ENCODE peak calls at places on chromosome 21, in seven cellular contexts. One of them, this sample, is unnamed.

GRCh38 chr21:27674037-27674436 is 707.1 kb upstream of the ADAMTS5 start:
- DNase-seq in fibroblast of lung: peak; percentile 77
- DNase-seq in pancreas: no peak
- DNase-seq in colonic mucosa: no peak
- DNase-seq in neural progenitor cell: no peak
- DNase-seq in OCI-LY7: no peak
- DNase-seq in ovary: no peak
- DNase-seq in this sample: no peak

GRCh38 chr21:18147678-18148077 is 97.0 kb upstream of the CHODL start:
- DNase-seq in pancreas: no peak
- DNase-seq in fibroblast of lung: no peak
- DNase-seq in OCI-LY7: no peak
- DNase-seq in neural progenitor cell: no peak
- DNase-seq in ovary: no peak
- DNase-seq in colonic mucosa: no peak
- DNase-seq in this sample: no peak

GRCh38 chr21:24899138-24899537 is 708.1 kb downstream of the MRPL39 start:
- DNase-seq in colonic mucosa: no peak
- DNase-seq in ovary: no peak
- DNase-seq in pancreas: no peak
- DNase-seq in OCI-LY7: no peak
- DNase-seq in neural progenitor cell: no peak
- DNase-seq in fibroblast of lung: no peak
- DNase-seq in this sample: no peak

GRCh38 chr21:39136711-39137110 is 46.5 kb downstream of the PSMG1 start:
- DNase-seq in fibroblast of lung: no peak
- DNase-seq in colonic mucosa: no peak
- DNase-seq in pancreas: no peak
- DNase-seq in neural progenitor cell: no peak
- DNase-seq in ovary: no peak
- DNase-seq in OCI-LY7: no peak
- DNase-seq in this sample: no peak

GRCh38 chr21:25895565-25896205 is 160.9 kb downstream of the GABPA start:
- DNase-seq in ovary: no peak
- DNase-seq in fibroblast of lung: peak; percentile 66
- DNase-seq in pancreas: no peak
- DNase-seq in colonic mucosa: no peak
- DNase-seq in OCI-LY7: peak; percentile 30
- DNase-seq in neural progenitor cell: peak; percentile 41
- DNase-seq in this sample: no peak

GRCh38 chr21:40587786-40588353 is 259.1 kb downstream of the DSCAM start:
- DNase-seq in ovary: no peak
- DNase-seq in fibroblast of lung: no peak
- DNase-seq in colonic mucosa: no peak
- DNase-seq in neural progenitor cell: peak; percentile 38
- DNase-seq in pancreas: no peak
- DNase-seq in OCI-LY7: no peak
- DNase-seq in this sample: no peak

GRCh38 chr21:35116777-35117176 is 67.7 kb upstream of the RUNX1 start:
- DNase-seq in fibroblast of lung: no peak
- DNase-seq in colonic mucosa: no peak
- DNase-seq in OCI-LY7: no peak
- DNase-seq in neural progenitor cell: no peak
- DNase-seq in ovary: no peak
- DNase-seq in pancreas: no peak
- DNase-seq in this sample: no peak

GRCh38 chr21:44612029-44612486 is at the start of gene KRTAP10-8:
- DNase-seq in pancreas: no peak
- DNase-seq in OCI-LY7: no peak
- DNase-seq in colonic mucosa: no peak
- DNase-seq in neural progenitor cell: no peak
- DNase-seq in fibroblast of lung: no peak
- DNase-seq in ovary: no peak
- DNase-seq in this sample: no peak

GRCh38 chr21:14773777-14774345 is 227.7 kb upstream of the SAMSN1 start:
- DNase-seq in ovary: no peak
- DNase-seq in fibroblast of lung: no peak
- DNase-seq in colonic mucosa: peak; percentile 80
- DNase-seq in OCI-LY7: peak; percentile 63
- DNase-seq in pancreas: peak; percentile 66
- DNase-seq in neural progenitor cell: peak; percentile 76
- DNase-seq in this sample: peak; percentile 50

GRCh38 chr21:35113064-35113463 is 64.0 kb upstream of the RUNX1 start:
- DNase-seq in OCI-LY7: no peak
- DNase-seq in colonic mucosa: no peak
- DNase-seq in neural progenitor cell: no peak
- DNase-seq in pancreas: no peak
- DNase-seq in ovary: no peak
- DNase-seq in fibroblast of lung: no peak
- DNase-seq in this sample: no peak

GRCh38 chr21:35342440-35342839 is 293.3 kb upstream of the RUNX1 start:
- DNase-seq in neural progenitor cell: no peak
- DNase-seq in ovary: no peak
- DNase-seq in fibroblast of lung: no peak
- DNase-seq in pancreas: no peak
- DNase-seq in OCI-LY7: peak; percentile 29
- DNase-seq in colonic mucosa: no peak
- DNase-seq in this sample: no peak

GRCh38 chr21:36377391-36377842 is 7.8 kb upstream of the CHAF1B start:
- DNase-seq in fibroblast of lung: no peak
- DNase-seq in colonic mucosa: no peak
- DNase-seq in ovary: no peak
- DNase-seq in neural progenitor cell: no peak
- DNase-seq in pancreas: no peak
- DNase-seq in OCI-LY7: no peak
- DNase-seq in this sample: no peak

GRCh38 chr21:26469789-26470188 is 103.3 kb downstream of the CYYR1 start:
- DNase-seq in pancreas: no peak
- DNase-seq in OCI-LY7: no peak
- DNase-seq in neural progenitor cell: no peak
- DNase-seq in colonic mucosa: no peak
- DNase-seq in fibroblast of lung: peak; percentile 93
- DNase-seq in ovary: no peak
- DNase-seq in this sample: no peak

GRCh38 chr21:16509466-16509865 is 779.7 kb downstream of the USP25 start:
- DNase-seq in neural progenitor cell: no peak
- DNase-seq in OCI-LY7: no peak
- DNase-seq in ovary: no peak
- DNase-seq in colonic mucosa: no peak
- DNase-seq in fibroblast of lung: peak; percentile 36
- DNase-seq in pancreas: no peak
- DNase-seq in this sample: no peak

GRCh38 chr21:38789275-38789674 is 16.5 kb upstream of the ETS2 start:
- DNase-seq in colonic mucosa: no peak
- DNase-seq in ovary: no peak
- DNase-seq in OCI-LY7: no peak
- DNase-seq in pancreas: no peak
- DNase-seq in fibroblast of lung: no peak
- DNase-seq in neural progenitor cell: no peak
- DNase-seq in this sample: no peak

GRCh38 chr21:17542371-17542992 is 29.6 kb downstream of the CXADR start:
- DNase-seq in ovary: no peak
- DNase-seq in colonic mucosa: no peak
- DNase-seq in OCI-LY7: no peak
- DNase-seq in neural progenitor cell: no peak
- DNase-seq in pancreas: no peak
- DNase-seq in fibroblast of lung: peak; percentile 62
- DNase-seq in this sample: no peak

GRCh38 chr21:35026617-35027557 is 22.2 kb downstream of the RUNX1 start:
- DNase-seq in pancreas: no peak
- DNase-seq in neural progenitor cell: peak; percentile 66
- DNase-seq in fibroblast of lung: peak; percentile 64
- DNase-seq in OCI-LY7: peak; percentile 93
- DNase-seq in ovary: no peak
- DNase-seq in colonic mucosa: peak; percentile 63
- DNase-seq in this sample: peak; percentile 66

GRCh38 chr21:25313891-25314646 is 293.2 kb downstream of the MRPL39 start:
- DNase-seq in colonic mucosa: no peak
- DNase-seq in OCI-LY7: no peak
- DNase-seq in ovary: no peak
- DNase-seq in pancreas: no peak
- DNase-seq in neural progenitor cell: no peak
- DNase-seq in fibroblast of lung: peak; percentile 70
- DNase-seq in this sample: no peak

GRCh38 chr21:27681841-27682240 is 715.0 kb upstream of the ADAMTS5 start:
- DNase-seq in pancreas: no peak
- DNase-seq in neural progenitor cell: no peak
- DNase-seq in ovary: no peak
- DNase-seq in fibroblast of lung: peak; percentile 58
- DNase-seq in colonic mucosa: no peak
- DNase-seq in OCI-LY7: no peak
- DNase-seq in this sample: no peak

GRCh38 chr21:44756416-44757185 is 45.0 kb downstream of the UBE2G2 start:
- DNase-seq in OCI-LY7: no peak
- DNase-seq in pancreas: no peak
- DNase-seq in neural progenitor cell: no peak
- DNase-seq in colonic mucosa: no peak
- DNase-seq in ovary: no peak
- DNase-seq in fibroblast of lung: no peak
- DNase-seq in this sample: no peak

GRCh38 chr21:25583370-25584133 is 23.7 kb downstream of the MRPL39 start:
- DNase-seq in colonic mucosa: no peak
- DNase-seq in OCI-LY7: no peak
- DNase-seq in pancreas: no peak
- DNase-seq in ovary: no peak
- DNase-seq in fibroblast of lung: no peak
- DNase-seq in neural progenitor cell: no peak
- DNase-seq in this sample: no peak

GRCh38 chr21:44929242-44929798 is 8.6 kb upstream of the ITGB2 start:
- DNase-seq in OCI-LY7: no peak
- DNase-seq in colonic mucosa: no peak
- DNase-seq in neural progenitor cell: no peak
- DNase-seq in fibroblast of lung: no peak
- DNase-seq in pancreas: no peak
- DNase-seq in ovary: no peak
- DNase-seq in this sample: no peak

GRCh38 chr21:26124421-26124833 is 46.1 kb downstream of the APP start:
- DNase-seq in pancreas: no peak
- DNase-seq in colonic mucosa: no peak
- DNase-seq in OCI-LY7: no peak
- DNase-seq in ovary: no peak
- DNase-seq in neural progenitor cell: no peak
- DNase-seq in fibroblast of lung: peak; percentile 61
- DNase-seq in this sample: no peak

GRCh38 chr21:44454747-44455523 is at the start of gene LRRC3:
- DNase-seq in fibroblast of lung: peak; percentile 75
- DNase-seq in neural progenitor cell: peak; percentile 99
- DNase-seq in pancreas: peak; percentile 88
- DNase-seq in ovary: peak; percentile 92
- DNase-seq in colonic mucosa: peak; percentile 89
- DNase-seq in OCI-LY7: peak; percentile 12
- DNase-seq in this sample: peak; percentile 100

GRCh38 chr21:25329227-25329626 is 278.1 kb downstream of the MRPL39 start:
- DNase-seq in OCI-LY7: no peak
- DNase-seq in ovary: no peak
- DNase-seq in colonic mucosa: no peak
- DNase-seq in neural progenitor cell: no peak
- DNase-seq in fibroblast of lung: peak; percentile 78
- DNase-seq in pancreas: no peak
- DNase-seq in this sample: no peak

GRCh38 chr21:37514038-37514665 is 147.6 kb downstream of the DYRK1A start:
- DNase-seq in neural progenitor cell: no peak
- DNase-seq in colonic mucosa: no peak
- DNase-seq in pancreas: no peak
- DNase-seq in fibroblast of lung: no peak
- DNase-seq in OCI-LY7: no peak
- DNase-seq in ovary: no peak
- DNase-seq in this sample: no peak
- H3K36me3 ChIP-seq in neural progenitor cell: peaks cover 7% of the 10 kb centered on the region
- H3K36me3 ChIP-seq in colonic mucosa: peaks cover 9% of the 10 kb centered on the region
- H3K36me3 ChIP-seq in pancreas: peaks cover 9% of the 10 kb centered on the region
- H3K36me3 ChIP-seq in fibroblast of lung: peaks cover 9% of the 10 kb centered on the region
- H3K36me3 ChIP-seq in OCI-LY7: peaks cover 80% of the 10 kb centered on the region
- H3K36me3 ChIP-seq in ovary: no peaks in the 10 kb centered on the region
- H3K36me3 ChIP-seq in this sample: peaks cover 10% of the 10 kb centered on the region

DNA sequence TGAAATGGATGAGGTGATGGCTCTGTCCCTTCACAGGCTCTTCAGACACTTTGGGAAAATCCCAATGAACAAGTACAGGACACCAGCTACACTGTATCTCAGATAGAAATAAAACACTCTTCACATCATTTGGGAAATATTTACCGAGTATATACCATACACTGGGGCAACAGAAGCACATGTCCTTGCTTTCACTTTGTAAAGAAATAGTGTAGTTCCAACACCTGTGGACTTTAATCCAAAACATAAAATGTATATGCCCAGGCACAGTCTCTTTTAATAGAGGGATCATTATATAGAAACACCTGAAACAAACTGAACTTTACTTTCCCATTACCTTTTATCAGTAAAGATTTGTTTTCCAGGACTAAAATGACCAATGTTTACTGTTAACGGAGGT is 14.0 kb downstream of the SOD1 start:
- DNase-seq in ovary: no peak
- DNase-seq in fibroblast of lung: no peak
- DNase-seq in colonic mucosa: no peak
- DNase-seq in neural progenitor cell: no peak
- DNase-seq in OCI-LY7: no peak
- DNase-seq in pancreas: no peak
- DNase-seq in this sample: no peak
- H3K36me3 ChIP-seq in ovary: no peaks in the 10 kb centered on the region
- H3K36me3 ChIP-seq in fibroblast of lung: peaks cover 4% of the 10 kb centered on the region
- H3K36me3 ChIP-seq in colonic mucosa: no peaks in the 10 kb centered on the region
- H3K36me3 ChIP-seq in neural progenitor cell: peaks cover 5% of the 10 kb centered on the region
- H3K36me3 ChIP-seq in OCI-LY7: peaks cover 63% of the 10 kb centered on the region
- H3K36me3 ChIP-seq in pancreas: no peaks in the 10 kb centered on the region
- H3K36me3 ChIP-seq in this sample: peaks cover 3% of the 10 kb centered on the region

GRCh38 chr21:20404915-20405314 is 593.3 kb upstream of the NCAM2 start:
- DNase-seq in pancreas: no peak
- DNase-seq in fibroblast of lung: no peak
- DNase-seq in OCI-LY7: no peak
- DNase-seq in neural progenitor cell: peak; percentile 8
- DNase-seq in ovary: no peak
- DNase-seq in colonic mucosa: no peak
- DNase-seq in this sample: peak; percentile 2
- H3K36me3 ChIP-seq in pancreas: no peaks in the 10 kb centered on the region
- H3K36me3 ChIP-seq in fibroblast of lung: no peaks in the 10 kb centered on the region
- H3K36me3 ChIP-seq in OCI-LY7: no peaks in the 10 kb centered on the region
- H3K36me3 ChIP-seq in neural progenitor cell: no peaks in the 10 kb centered on the region
- H3K36me3 ChIP-seq in ovary: no peaks in the 10 kb centered on the region
- H3K36me3 ChIP-seq in colonic mucosa: no peaks in the 10 kb centered on the region
- H3K36me3 ChIP-seq in this sample: no peaks in the 10 kb centered on the region

GRCh38 chr21:33752260-33752659 is 110.0 kb downstream of the ITSN1 start:
- DNase-seq in ovary: no peak
- DNase-seq in neural progenitor cell: no peak
- DNase-seq in fibroblast of lung: no peak
- DNase-seq in colonic mucosa: no peak
- DNase-seq in pancreas: no peak
- DNase-seq in OCI-LY7: no peak
- DNase-seq in this sample: no peak

GRCh38 chr21:33748903-33749302 is 106.6 kb downstream of the ITSN1 start:
- DNase-seq in pancreas: no peak
- DNase-seq in colonic mucosa: no peak
- DNase-seq in fibroblast of lung: no peak
- DNase-seq in ovary: no peak
- DNase-seq in OCI-LY7: no peak
- DNase-seq in neural progenitor cell: no peak
- DNase-seq in this sample: no peak

GRCh38 chr21:33751120-33751519 is 108.8 kb downstream of the ITSN1 start:
- DNase-seq in pancreas: no peak
- DNase-seq in ovary: no peak
- DNase-seq in fibroblast of lung: no peak
- DNase-seq in neural progenitor cell: no peak
- DNase-seq in OCI-LY7: no peak
- DNase-seq in colonic mucosa: no peak
- DNase-seq in this sample: no peak

GRCh38 chr21:33750017-33750416 is 107.7 kb downstream of the ITSN1 start:
- DNase-seq in neural progenitor cell: no peak
- DNase-seq in pancreas: no peak
- DNase-seq in OCI-LY7: no peak
- DNase-seq in fibroblast of lung: no peak
- DNase-seq in colonic mucosa: no peak
- DNase-seq in ovary: no peak
- DNase-seq in this sample: no peak

GRCh38 chr21:33751533-33751932 is 109.2 kb downstream of the ITSN1 start:
- DNase-seq in OCI-LY7: no peak
- DNase-seq in pancreas: no peak
- DNase-seq in ovary: no peak
- DNase-seq in fibroblast of lung: no peak
- DNase-seq in neural progenitor cell: no peak
- DNase-seq in colonic mucosa: no peak
- DNase-seq in this sample: no peak
- H3K36me3 ChIP-seq in OCI-LY7: no peaks in the 10 kb centered on the region
- H3K36me3 ChIP-seq in pancreas: no peaks in the 10 kb centered on the region
- H3K36me3 ChIP-seq in ovary: no peaks in the 10 kb centered on the region
- H3K36me3 ChIP-seq in fibroblast of lung: no peaks in the 10 kb centered on the region
- H3K36me3 ChIP-seq in neural progenitor cell: peaks cover 11% of the 10 kb centered on the region
- H3K36me3 ChIP-seq in colonic mucosa: no peaks in the 10 kb centered on the region
- H3K36me3 ChIP-seq in this sample: no peaks in the 10 kb centered on the region

This sample was measured in H7.